ENCODE peak calls at places on chromosome 20, in six cellular contexts. K is OCI-LY7; P is CD8-positive, alpha-beta memory T cell; E is spleen; J is upper lobe of right lung; Q is CD4-positive, CD25-positive, alpha-beta regulatory T cell. H is an unnamed sample.

GRCh38 chr20:63747622-63748355 is 8.2 kb downstream of the SLC2A4RG start:
- DNase-seq in E (peak), P (no peak), K (peak), Q (no peak), J (no peak), H (no peak)

GRCh38 chr20:53331151-53331973 is 262.3 kb downstream of the ZNF217 start:
- DNase-seq in E (no peak), Q (no peak), J (no peak), K (no peak), P (no peak), H (no peak)

GRCh38 chr20:47360207-47360488 is 3.6 kb upstream of the ZMYND8 start:
- DNase-seq in J (no peak), E (peak), P (no peak), Q (no peak), K (no peak), H (no peak)

GRCh38 chr20:57167971-57168693 is 98.3 kb downstream of the BMP7 start:
- DNase-seq in K (no peak), J (no peak), E (peak), Q (no peak), P (no peak), H (no peak)

GRCh38 chr20:1177680-1178079 is 7.1 kb downstream of the TMEM74B start:
- DNase-seq in Q (no peak), E (no peak), K (no peak), J (no peak), P (no peak), H (no peak)

GRCh38 chr20:53387983-53388675 is 205.5 kb downstream of the ZNF217 start:
- DNase-seq in J (no peak), E (no peak), K (no peak), Q (no peak), P (peak), H (no peak)

GRCh38 chr20:34544109-34544793 is 14.3 kb upstream of the MAP1LC3A start:
- DNase-seq in K (no peak), Q (no peak), P (no peak), E (no peak), J (no peak), H (no peak)

GRCh38 chr20:33882481-33882880 is 71.3 kb downstream of the CHMP4B start:
- DNase-seq in K (no peak), Q (no peak), P (no peak), J (no peak), E (no peak), H (no peak)

GRCh38 chr20:62312662-62312977 is 9.8 kb downstream of the ADRM1 start:
- DNase-seq in P (no peak), K (no peak), E (no peak), J (no peak), Q (no peak), H (no peak)

GRCh38 chr20:35055445-35056276 is 36.9 kb downstream of the TRPC4AP start:
- DNase-seq in E (no peak), P (no peak), K (no peak), J (no peak), Q (no peak), H (no peak)

GRCh38 chr20:60177080-60177479 is 218.9 kb downstream of the CDH26 start:
- DNase-seq in J (no peak), Q (no peak), E (no peak), K (no peak), P (no peak), H (no peak)

GRCh38 chr20:14979472-14979986 is 642.1 kb upstream of the FLRT3 start:
- DNase-seq in J (no peak), K (no peak), P (no peak), E (no peak), Q (no peak), H (no peak)

GRCh38 chr20:59827138-59828056 is 106.0 kb downstream of the SYCP2 start:
- DNase-seq in J (no peak), Q (no peak), K (no peak), E (peak), P (no peak), H (no peak)

GRCh38 chr20:774016-774679 is 5.8 kb upstream of the SLC52A3 start:
- DNase-seq in J (no peak), K (no peak), P (no peak), E (no peak), Q (no peak), H (peak)

GRCh38 chr20:54220722-54221121 is 12.8 kb downstream of the PFDN4 start:
- DNase-seq in K (no peak), J (no peak), P (no peak), E (no peak), Q (no peak), H (no peak)

GRCh38 chr20:2507875-2508630 is 662 bp downstream of the ZNF343 start:
- DNase-seq in K (peak), Q (no peak), J (no peak), P (no peak), E (no peak), H (no peak)

GRCh38 chr20:38222231-38222922 is 38.2 kb downstream of the KIAA1755 start:
- DNase-seq in P (peak), J (peak), Q (peak), E (peak), K (peak), H (peak)

GRCh38 chr20:8656335-8656734 is 412.6 kb upstream of the PLCB4 start:
- DNase-seq in P (no peak), E (no peak), Q (no peak), J (no peak), K (no peak), H (no peak)

GRCh38 chr20:57443349-57443748 is 52.2 kb downstream of the RBM38 start:
- DNase-seq in E (no peak), J (no peak), K (no peak), Q (no peak), P (no peak), H (no peak)

GRCh38 chr20:17513956-17514355 is 17.2 kb downstream of the BFSP1 start:
- DNase-seq in E (no peak), K (no peak), J (no peak), P (no peak), Q (no peak), H (no peak)

GRCh38 chr20:25676164-25676809 is 20.4 kb downstream of the ZNF337 start:
- DNase-seq in E (no peak), K (no peak), Q (no peak), J (no peak), P (no peak), H (no peak)

GRCh38 chr20:36173451-36173933 is 19.0 kb downstream of the EPB41L1 start:
- DNase-seq in Q (no peak), E (no peak), K (no peak), J (no peak), P (no peak), H (peak)

GRCh38 chr20:25083773-25084615 is 2.1 kb upstream of the VSX1 start:
- DNase-seq in J (no peak), Q (peak), P (no peak), K (no peak), E (peak), H (no peak)

GRCh38 chr20:38658879-38659612 is 57.4 kb downstream of the ARHGAP40 start:
- DNase-seq in J (no peak), E (no peak), P (no peak), Q (no peak), K (peak), H (no peak)

GRCh38 chr20:23049933-23050838 is 714 bp upstream of the THBD start:
- DNase-seq in Q (no peak), E (peak), P (no peak), K (no peak), J (peak), H (no peak)

GRCh38 chr20:63060057-63060991 is 53.6 kb upstream of the BHLHE23 start:
- DNase-seq in P (peak), J (peak), Q (no peak), K (no peak), E (peak), H (no peak)

GRCh38 chr20:25139061-25139705 is 56.3 kb upstream of the ENTPD6 start:
- DNase-seq in E (no peak), K (peak), J (no peak), P (no peak), Q (no peak), H (no peak)

GRCh38 chr20:45832619-45833018 is 980 bp upstream of the SNX21 start:
- DNase-seq in Q (no peak), J (no peak), E (no peak), P (no peak), K (no peak), H (no peak)
- H3K27ac ChIP-seq in Q (no peak), J (peak), E (peak), P (no peak), K (no peak), H (no peak)

GRCh38 chr20:50369225-50370035 is 140.8 kb upstream of the PTPN1 start:
- DNase-seq in P (no peak), Q (no peak), J (peak), K (no peak), E (no peak), H (no peak)
- H3K27ac ChIP-seq in P (no peak), Q (no peak), J (peak), K (no peak), E (no peak), H (no peak)

GRCh38 chr20:41318271-41318649 is 729 bp upstream of the ZHX3 start:
- DNase-seq in J (no peak), K (no peak), Q (no peak), P (no peak), E (no peak), H (no peak)
- H3K27ac ChIP-seq in J (peak), K (no peak), Q (peak), P (no peak), E (peak), H (no peak)

DNA sequence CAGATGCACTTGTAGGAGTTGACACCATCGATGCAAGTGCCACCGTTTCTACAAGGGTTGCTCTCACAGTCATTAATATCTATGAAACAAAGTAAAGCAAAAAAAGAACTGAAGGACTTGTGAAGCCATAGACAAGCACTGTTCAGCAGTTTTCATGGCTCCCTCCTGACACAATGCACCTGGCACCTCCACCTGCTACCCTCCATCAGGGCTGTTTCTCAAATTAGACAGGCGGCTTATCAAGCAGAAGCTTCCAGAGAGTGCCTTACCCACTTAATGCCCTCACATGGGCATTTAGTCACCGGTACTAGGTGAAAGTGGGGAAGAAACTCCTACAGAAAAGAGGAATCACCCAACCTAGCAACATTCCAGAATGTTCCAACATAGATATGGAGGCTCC is 27.8 kb downstream of the JAG1 start:
- DNase-seq in E (no peak), P (no peak), J (no peak), K (no peak), Q (no peak), H (no peak)
- H3K27ac ChIP-seq in E (no peak), P (no peak), J (no peak), K (no peak), Q (no peak), H (no peak)